ENCODE peak calls at places on chromosomes 7 and 10, in four cellular contexts. F, D, L and N are unnamed samples.

GRCh38 chr7:154304740-154305679 is 252.8 kb downstream of the DPP6 start:
- DNase-seq in L (no peak), F (no peak), D (no peak), N (no peak)

GRCh38 chr10:125064681-125065492 is 95.5 kb downstream of the CTBP2 start:
- DNase-seq in D (no peak), F (no peak), L (peak; percentile 95), N (no peak)

GRCh38 chr7:47478926-47479791 is 102.8 kb downstream of the TNS3 start:
- DNase-seq in D (no peak), L (no peak), F (no peak), N (no peak)

GRCh38 chr7:98647326-98647725 is 30.2 kb downstream of the NPTX2 start:
- DNase-seq in D (no peak), F (no peak), L (no peak), N (no peak)

GRCh38 chr7:139731802-139732470 is 45.9 kb downstream of the HIPK2 start:
- DNase-seq in D (peak; percentile 80), L (no peak), F (no peak), N (no peak)

GRCh38 chr7:24637706-24638105 is 64.5 kb downstream of the PALS2 start:
- DNase-seq in F (no peak), L (no peak), D (no peak), N (no peak)

GRCh38 chr10:58590152-58590551 is 77.5 kb downstream of the BICC1 start:
- DNase-seq in D (no peak), F (no peak), L (no peak), N (no peak)

GRCh38 chr10:30002438-30003266 is 56.7 kb downstream of the JCAD start:
- DNase-seq in F (peak; percentile 40), L (no peak), D (peak; percentile 65), N (peak; percentile 57)

GRCh38 chr7:28708033-28708451 is 250.1 kb downstream of the TRIL start:
- DNase-seq in D (no peak), F (no peak), L (no peak), N (peak; percentile 50)

GRCh38 chr7:125390866-125391265 is 461.2 kb upstream of the POT1 start:
- DNase-seq in F (no peak), D (no peak), L (no peak), N (no peak)

GRCh38 chr10:4472190-4472904 is 353.7 kb upstream of the AKR1E2 start:
- DNase-seq in F (no peak), D (no peak), L (no peak), N (no peak)

GRCh38 chr10:16116404-16117304 is 256.3 kb upstream of the MINDY3 start:
- DNase-seq in L (peak; percentile 3), D (peak; percentile 52), F (peak; percentile 15), N (peak; percentile 57)
- TF ChIP-seq SP1 in L (no peak), D (no peak), F (no peak), N (no peak)

GRCh38 chr7:16204953-16205352 is 216.4 kb downstream of the CRPPA start:
- DNase-seq in D (no peak), L (no peak), F (no peak), N (no peak)

GRCh38 chr7:16205481-16205880 is 215.9 kb downstream of the CRPPA start:
- DNase-seq in F (no peak), D (no peak), L (no peak), N (no peak)

GRCh38 chr7:16200591-16200990 is 220.7 kb downstream of the CRPPA start:
- DNase-seq in L (no peak), D (no peak), F (no peak), N (no peak)

GRCh38 chr7:16202298-16202697 is 219.0 kb downstream of the CRPPA start:
- DNase-seq in L (no peak), D (no peak), F (no peak), N (no peak)

DNA sequence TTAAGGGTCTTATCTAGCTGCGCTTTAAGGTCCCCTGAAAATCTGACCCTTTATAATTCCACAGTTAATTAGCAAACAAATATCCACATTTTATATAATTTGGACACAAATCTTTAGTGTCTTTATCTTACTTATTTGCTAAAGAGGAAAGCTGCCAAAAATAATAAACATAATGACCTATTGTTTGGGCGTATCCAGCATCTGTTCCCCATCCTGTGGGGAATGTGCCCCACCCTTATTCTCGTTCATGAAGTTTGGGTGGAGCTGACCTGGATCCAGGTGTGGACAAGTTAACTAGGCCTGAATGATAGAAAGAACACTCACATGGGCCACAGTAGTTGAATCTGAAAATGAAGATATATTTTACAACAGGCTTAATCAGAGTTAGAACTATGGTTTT is 218.3 kb downstream of the CRPPA start:
- DNase-seq in L (no peak), D (no peak), F (no peak), N (no peak)
- TF ChIP-seq FOXK2 in L (no peak), D (no peak), F (no peak), N (no peak)

GRCh38 chr10:26555719-26556368 is 117.7 kb downstream of the APBB1IP start:
- DNase-seq in F (no peak), D (peak; percentile 24), L (no peak), N (no peak)

GRCh38 chr10:26554246-26554645 is 116.1 kb downstream of the APBB1IP start:
- DNase-seq in F (no peak), D (no peak), L (no peak), N (no peak)

DNA sequence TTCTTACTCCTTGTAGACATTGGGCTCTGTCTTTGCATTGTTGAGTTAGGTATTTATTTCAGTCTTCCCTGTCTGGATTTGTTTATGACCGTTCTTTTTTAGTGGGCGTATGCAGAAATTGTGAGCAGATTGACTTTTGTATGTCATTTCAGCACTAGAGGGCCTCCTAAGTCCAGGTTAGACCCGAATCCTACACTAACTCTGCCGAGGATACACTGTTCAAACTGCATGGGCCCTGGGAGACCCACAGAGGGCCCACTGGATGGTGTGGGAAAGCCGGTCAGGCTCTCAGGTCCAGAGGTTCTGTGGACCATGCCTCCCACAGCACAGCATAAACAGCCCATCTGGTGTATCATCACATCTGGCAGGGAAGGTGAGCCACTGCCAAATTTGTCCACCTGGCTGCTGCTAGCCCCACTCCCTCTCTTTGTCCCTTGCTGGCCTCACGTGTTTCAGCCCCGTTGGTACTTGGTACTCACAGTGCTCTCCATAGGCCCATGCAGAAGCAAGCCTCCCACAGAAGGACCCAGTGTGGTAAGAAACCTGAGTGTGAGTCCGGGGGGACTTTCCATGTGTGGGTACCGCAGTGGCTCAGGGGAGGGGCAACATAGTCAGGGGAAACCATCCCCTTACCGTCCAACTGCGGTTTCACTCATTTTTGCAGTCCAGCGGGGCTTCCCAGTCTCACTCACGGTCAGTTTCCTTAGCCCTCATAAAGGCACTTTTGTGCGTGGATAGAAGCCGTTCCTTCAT is 112.8 kb downstream of the APBB1IP start:
- DNase-seq in D (peak; percentile 27), L (peak; percentile 75), F (peak; percentile 24), N (peak; percentile 58)
- TF ChIP-seq SP1 in D (no peak), L (no peak), F (no peak), N (no peak)

GRCh38 chr7:1813394-1814088 is 143.5 kb downstream of the ELFN1 start:
- DNase-seq in D (no peak), L (no peak), F (no peak), N (no peak)

GRCh38 chr7:1810961-1811849 is 141.1 kb downstream of the ELFN1 start:
- DNase-seq in D (no peak), F (no peak), L (no peak), N (no peak)

GRCh38 chr7:1811850-1812692 is 142.0 kb downstream of the ELFN1 start:
- DNase-seq in L (no peak), F (no peak), D (peak; percentile 42), N (no peak)

GRCh38 chr7:1814089-1814811 is 144.2 kb downstream of the ELFN1 start:
- DNase-seq in L (no peak), F (no peak), D (no peak), N (no peak)

DNA sequence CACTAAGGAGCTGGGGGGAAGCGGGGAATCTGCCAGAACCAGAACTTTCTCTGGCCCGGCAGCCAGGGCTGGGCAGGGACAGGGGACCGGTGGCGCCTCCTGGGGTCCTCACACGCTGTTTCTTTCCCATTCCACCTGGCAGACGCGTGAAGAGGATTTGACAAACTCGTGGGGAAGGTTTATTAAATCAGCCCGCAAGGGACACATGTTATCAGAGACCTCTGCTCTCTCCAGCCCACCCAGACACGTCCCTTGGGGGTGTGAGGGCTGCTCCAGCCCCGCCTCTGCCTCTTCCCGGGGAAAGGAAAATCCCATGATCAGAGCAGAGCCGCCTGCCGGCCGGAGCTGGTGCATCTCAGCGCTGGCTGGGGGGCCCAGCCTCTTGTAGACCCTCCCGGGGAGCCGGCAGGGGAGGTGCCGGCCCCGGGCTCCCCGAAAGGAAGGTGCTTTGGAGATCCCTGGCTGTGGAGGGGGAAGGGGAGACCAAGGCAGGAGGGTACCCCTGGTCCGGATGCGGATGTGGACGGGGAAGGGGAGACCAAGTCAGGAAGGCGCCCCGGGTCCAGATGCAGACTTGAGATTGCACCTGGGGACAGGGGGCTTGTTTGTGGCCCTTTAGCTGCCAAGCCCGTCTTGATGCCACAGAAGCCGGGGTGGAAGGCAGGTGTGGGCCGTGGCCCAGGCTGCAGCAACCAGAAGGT is 142.8 kb downstream of the ELFN1 start:
- DNase-seq in F (no peak), L (no peak), D (no peak), N (no peak)
- TF ChIP-seq FOXK2 in F (no peak), L (no peak), D (no peak), N (no peak)

GRCh38 chr7:120274899-120275298 is 1.9 kb downstream of the KCND2 start:
- DNase-seq in L (no peak), D (no peak), F (no peak), N (no peak)

GRCh38 chr7:120273476-120273975 is 551 bp downstream of the KCND2 start:
- DNase-seq in F (no peak), D (peak; percentile 0), L (peak; percentile 15), N (peak; percentile 12)

GRCh38 chr7:120272261-120272895 is 597 bp upstream of the KCND2 start:
- DNase-seq in F (peak; percentile 70), L (peak; percentile 27), D (peak; percentile 22), N (peak; percentile 55)

GRCh38 chr7:120274482-120274881 is 1.5 kb downstream of the KCND2 start:
- DNase-seq in D (no peak), F (no peak), L (no peak), N (no peak)

GRCh38 chr7:120272896-120273475 is at the start of gene KCND2:
- DNase-seq in F (no peak), L (no peak), D (no peak), N (peak; percentile 12)
- TF ChIP-seq SP1 in F (no peak), L (no peak), D (no peak), N (no peak)

GRCh38 chr10:95860486-95861040 is 47.2 kb upstream of the CC2D2B start:
- DNase-seq in F (no peak), D (no peak), L (no peak), N (no peak)

GRCh38 chr10:95865814-95866447 is 41.8 kb upstream of the CC2D2B start:
- DNase-seq in F (no peak), L (no peak), D (peak; percentile 78), N (no peak)

GRCh38 chr10:95864906-95865813 is 42.6 kb upstream of the CC2D2B start:
- DNase-seq in L (peak; percentile 42), F (peak; percentile 37), D (peak; percentile 76), N (peak; percentile 71)

GRCh38 chr10:95866448-95866842 is 41.3 kb upstream of the CC2D2B start:
- DNase-seq in F (no peak), D (no peak), L (no peak), N (no peak)

DNA sequence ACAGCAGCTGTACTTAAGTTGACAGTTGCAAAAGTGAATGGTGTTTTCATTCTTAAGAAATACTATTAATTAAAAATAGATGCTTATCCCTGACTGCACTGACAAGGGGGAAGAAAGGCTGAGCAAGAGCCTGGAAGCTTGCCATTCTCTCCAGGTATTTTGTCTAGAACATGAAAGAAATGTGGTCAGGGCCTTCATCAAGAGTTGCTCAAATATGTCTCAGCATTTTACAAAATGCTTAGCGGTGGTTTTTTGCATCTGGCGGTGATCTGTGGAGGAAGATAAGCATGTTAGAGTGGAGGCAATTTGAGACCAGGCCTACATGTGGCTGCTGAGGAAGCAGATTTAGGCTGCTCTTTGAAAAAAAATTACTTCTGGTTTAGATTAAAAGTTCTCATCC is 46.4 kb upstream of the CC2D2B start:
- DNase-seq in D (no peak), F (no peak), L (no peak), N (no peak)
- TF ChIP-seq FOXK2 in D (no peak), F (no peak), L (no peak), N (no peak)